ENCODE peak calls at places on chromosomes 3 and 15, in seven cellular contexts. K, Y, Z, L, W, O and V are unnamed samples.

GRCh38 chr15:31905054-31905453 is 125.3 kb upstream of the CHRNA7 start:
- DNase-seq in L (no peak), K (no peak), Y (no peak), O (no peak), Z (peak), W (no peak), V (no peak)

GRCh38 chr15:70098461-70099166 is 897 bp upstream of the TLE3 start:
- DNase-seq in Y (peak), Z (peak), L (no peak), K (no peak), W (peak), O (peak), V (no peak)

GRCh38 chr3:159860727-159861126 is 127.9 kb upstream of the IL12A start:
- DNase-seq in K (peak), W (no peak), Y (no peak), Z (no peak), O (no peak), L (no peak), V (no peak)

GRCh38 chr3:146543461-146544012 is 870 bp downstream of the PLSCR1 start:
- DNase-seq in L (no peak), W (no peak), Y (no peak), O (no peak), Z (no peak), K (peak), V (no peak)

GRCh38 chr3:67653425-67654098 is 850 bp downstream of the SUCLG2 start:
- DNase-seq in W (no peak), L (no peak), Y (no peak), Z (no peak), K (no peak), O (no peak), V (no peak)

GRCh38 chr3:56902468-56903159 is 100.9 kb upstream of the ARHGEF3 start:
- DNase-seq in O (no peak), Z (no peak), L (no peak), K (no peak), W (no peak), Y (no peak), V (no peak)

GRCh38 chr15:101063891-101064794 is 145.0 kb downstream of the LRRK1 start:
- DNase-seq in Y (no peak), Z (peak), O (no peak), W (no peak), L (no peak), K (no peak), V (no peak)

GRCh38 chr3:128503164-128503651 is 10.2 kb upstream of the GATA2 start:
- DNase-seq in W (no peak), K (no peak), L (no peak), Z (no peak), O (no peak), Y (no peak), V (no peak)

GRCh38 chr3:45043715-45044299 is 17.7 kb downstream of the CLEC3B start:
- DNase-seq in Y (no peak), K (peak), O (no peak), L (peak), Z (no peak), W (no peak), V (peak)

GRCh38 chr15:67225336-67225735 is 29.1 kb downstream of the AAGAB start:
- DNase-seq in Z (no peak), L (no peak), K (no peak), W (no peak), O (no peak), Y (no peak), V (peak)

GRCh38 chr15:47576921-47577474 is 140.3 kb upstream of the SEMA6D start:
- DNase-seq in K (no peak), Y (no peak), O (no peak), Z (no peak), W (no peak), L (no peak), V (no peak)

GRCh38 chr3:141680620-141681389 is 57.3 kb upstream of the RNF7 start:
- DNase-seq in L (peak), W (no peak), O (no peak), Y (peak), K (peak), Z (no peak), V (no peak)

GRCh38 chr15:67177750-67178149 is 76.7 kb downstream of the AAGAB start:
- DNase-seq in W (no peak), O (no peak), Y (no peak), Z (no peak), L (no peak), K (peak), V (no peak)

GRCh38 chr3:15471861-15472260 is 44.5 kb downstream of the EAF1 start:
- DNase-seq in Y (no peak), W (no peak), K (no peak), O (no peak), L (no peak), Z (no peak), V (no peak)

GRCh38 chr15:60758961-60759729 is 280.2 kb upstream of the ICE2 start:
- DNase-seq in Y (no peak), L (peak), W (no peak), O (no peak), Z (no peak), K (no peak), V (peak)

GRCh38 chr3:187737401-187738088 is 7.7 kb downstream of the BCL6 start:
- DNase-seq in K (no peak), Z (peak), Y (peak), W (no peak), O (no peak), L (no peak), V (no peak)

GRCh38 chr15:40240619-40241304 is 1.9 kb downstream of the PAK6 start:
- DNase-seq in W (no peak), K (no peak), Y (no peak), L (no peak), Z (peak), O (no peak), V (no peak)

GRCh38 chr3:127420825-127421224 is 133.0 kb upstream of the PRR20G start:
- DNase-seq in W (no peak), O (no peak), L (no peak), Y (no peak), K (no peak), Z (no peak), V (no peak)

GRCh38 chr15:25246641-25247417 is 192.0 kb downstream of the UBE3A start:
- DNase-seq in Y (no peak), K (no peak), O (no peak), W (no peak), Z (peak), L (no peak), V (no peak)

GRCh38 chr3:123724306-123724705 is 139.5 kb upstream of the HACD2 start:
- DNase-seq in W (no peak), Z (no peak), L (no peak), Y (no peak), O (peak), K (no peak), V (no peak)